ENCODE peak calls at places on chromosomes 7 and 10, in seven cellular contexts. N, H, U, A, S, O and Z are unnamed samples.

GRCh38 chr10:88546462-88546861 is 36.7 kb downstream of the RNLS start:
- DNase-seq in S (no peak), O (no peak), H (no peak), N (no peak), U (no peak), A (no peak), Z (no peak)

GRCh38 chr7:104150470-104150869 is 57.3 kb downstream of the ORC5 start:
- DNase-seq in U (no peak), A (no peak), H (no peak), O (no peak), N (no peak), S (no peak), Z (no peak)

GRCh38 chr7:148209643-148210042 is 380.9 kb upstream of the C7orf33 start:
- DNase-seq in A (no peak), O (no peak), N (no peak), H (no peak), S (no peak), U (no peak), Z (no peak)

GRCh38 chr10:49649936-49650723 is 29.3 kb upstream of the C10orf53 start:
- DNase-seq in S (no peak), U (no peak), H (no peak), O (no peak), A (no peak), N (no peak), Z (no peak)

GRCh38 chr10:26481914-26482550 is 43.9 kb downstream of the APBB1IP start:
- DNase-seq in S (no peak), N (no peak), O (peak), A (no peak), H (no peak), U (no peak), Z (peak)

GRCh38 chr7:27553288-27553687 is 109.4 kb downstream of the HIBADH start:
- DNase-seq in N (no peak), S (no peak), U (no peak), A (no peak), O (no peak), H (no peak), Z (no peak)

GRCh38 chr10:3248526-3249255 is 76.1 kb upstream of the PITRM1 start:
- DNase-seq in S (peak), N (no peak), A (peak), U (peak), O (no peak), H (peak), Z (no peak)

GRCh38 chr7:72438491-72438890 is 26.4 kb upstream of the CALN1 start:
- DNase-seq in U (no peak), A (no peak), H (no peak), S (no peak), N (no peak), O (no peak), Z (no peak)

GRCh38 chr10:19592276-19592675 is 224.0 kb upstream of the PLXDC2 start:
- DNase-seq in H (peak), N (no peak), U (no peak), O (no peak), A (no peak), S (peak), Z (no peak)

GRCh38 chr7:94395141-94396041 is 696 bp downstream of the COL1A2 start:
- DNase-seq in S (peak), U (no peak), O (peak), N (peak), H (peak), A (peak), Z (peak)

GRCh38 chr7:36726311-36726710 is 2.0 kb upstream of the AOAH start:
- DNase-seq in A (no peak), H (no peak), S (no peak), N (no peak), U (no peak), O (no peak), Z (no peak)

GRCh38 chr10:117884088-117884487 is 162.7 kb downstream of the RAB11FIP2 start:
- DNase-seq in A (no peak), U (no peak), H (no peak), S (no peak), O (no peak), N (no peak), Z (no peak)